ENCODE peak calls at places on chromosomes 5 and 9, in nine cellular contexts. T, L, I, C, N, B, U, V and D are unnamed samples.

GRCh38 chr5:59092758-59093157 is 509.9 kb downstream of the RAB3C start:
- DNase-seq in T (no peak), L (no peak), I (no peak), C (no peak), N (no peak), B (no peak), U (no peak), V (no peak), D (no peak)

GRCh38 chr9:130174920-130175321 is 2.7 kb downstream of the NCS1 start:
- DNase-seq in T (no peak), L (peak; percentile 67), I (no peak), C (no peak), N (no peak), B (no peak), U (no peak), V (no peak), D (no peak)

GRCh38 chr9:135413086-135413375 is 66.6 kb upstream of the PPP1R26 start:
- DNase-seq in T (no peak), L (no peak), I (no peak), C (no peak), N (no peak), B (no peak), U (no peak), V (no peak), D (no peak)

GRCh38 chr5:65906256-65906655 is 20.1 kb upstream of the ERBIN start:
- DNase-seq in T (no peak), L (no peak), I (no peak), C (no peak), N (no peak), B (no peak), U (no peak), V (no peak), D (no peak)

GRCh38 chr9:38067611-38067891 is 1.5 kb downstream of the SHB start:
- DNase-seq in T (peak; percentile 59), L (no peak), I (peak; percentile 64), C (no peak), N (no peak), B (no peak), U (no peak), V (peak; percentile 43), D (no peak)

GRCh38 chr5:80956272-80956671 is 3.9 kb upstream of the RASGRF2 start:
- DNase-seq in T (no peak), L (no peak), I (no peak), C (no peak), N (no peak), B (no peak), U (no peak), V (no peak), D (no peak)

GRCh38 chr9:136618578-136619547 is 43.9 kb upstream of the EGFL7 start:
- DNase-seq in T (no peak), L (no peak), I (no peak), C (no peak), N (no peak), B (no peak), U (no peak), V (peak; percentile 55), D (no peak)

GRCh38 chr5:65157906-65158603 is 323.7 kb downstream of the ADAMTS6 start:
- DNase-seq in T (no peak), L (no peak), I (no peak), C (no peak), N (no peak), B (no peak), U (no peak), V (peak; percentile 37), D (no peak)

GRCh38 chr5:136484808-136485207 is 119.5 kb upstream of the TRPC7 start:
- DNase-seq in T (no peak), L (no peak), I (no peak), C (no peak), N (no peak), B (no peak), U (no peak), V (no peak), D (no peak)
- H3K27me3 ChIP-seq in T (no peaks in the 10 kb centered on the region), L (no peaks in the 10 kb centered on the region), I (no peaks in the 10 kb centered on the region), C (no peaks in the 10 kb centered on the region), N (no peaks in the 10 kb centered on the region), B (no peaks in the 10 kb centered on the region), U (no peaks in the 10 kb centered on the region), V (no peaks in the 10 kb centered on the region), D (no peaks in the 10 kb centered on the region)

GRCh38 chr5:93578813-93579560 is 2.0 kb downstream of the NR2F1-AS1 start:
- DNase-seq in T (peak; percentile 39), L (peak; percentile 78), I (peak; percentile 67), C (peak; percentile 59), N (no peak), B (no peak), U (peak; percentile 64), V (no peak), D (no peak)
- H3K27me3 ChIP-seq in T (no peaks in the 10 kb centered on the region), L (no peaks in the 10 kb centered on the region), I (peaks cover 75% of the 10 kb centered on the region), C (peaks cover 14% of the 10 kb centered on the region), N (peaks cover 56% of the 10 kb centered on the region), B (peaks cover 37% of the 10 kb centered on the region), U (no peaks in the 10 kb centered on the region), V (peaks cover 95% of the 10 kb centered on the region), D (peaks cover 75% of the 10 kb centered on the region)

GRCh38 chr5:67235399-67236110 is 39.0 kb upstream of the CD180 start:
- DNase-seq in T (no peak), L (no peak), I (no peak), C (no peak), N (no peak), B (no peak), U (no peak), V (no peak), D (no peak)
- H3K27me3 ChIP-seq in T (no peaks in the 10 kb centered on the region), L (no peaks in the 10 kb centered on the region), I (no peaks in the 10 kb centered on the region), C (no peaks in the 10 kb centered on the region), N (no peaks in the 10 kb centered on the region), B (no peaks in the 10 kb centered on the region), U (no peaks in the 10 kb centered on the region), V (no peaks in the 10 kb centered on the region), D (no peaks in the 10 kb centered on the region)

GRCh38 chr9:126056312-126057021 is 270.2 kb upstream of the MVB12B start:
- DNase-seq in T (no peak), L (peak; percentile 35), I (no peak), C (no peak), N (no peak), B (no peak), U (no peak), V (no peak), D (no peak)

GRCh38 chr9:126057036-126057435 is 269.6 kb upstream of the MVB12B start:
- DNase-seq in T (no peak), L (peak; percentile 38), I (no peak), C (no peak), N (no peak), B (no peak), U (no peak), V (no peak), D (no peak)

GRCh38 chr9:126058631-126059030 is 268.0 kb upstream of the MVB12B start:
- DNase-seq in T (no peak), L (peak; percentile 13), I (no peak), C (no peak), N (no peak), B (no peak), U (no peak), V (no peak), D (no peak)

GRCh38 chr9:126057461-126057860 is 269.2 kb upstream of the MVB12B start:
- DNase-seq in T (no peak), L (peak; percentile 31), I (no peak), C (no peak), N (no peak), B (no peak), U (no peak), V (no peak), D (no peak)

GRCh38 chr9:126057869-126058467 is 268.7 kb upstream of the MVB12B start:
- DNase-seq in T (no peak), L (peak; percentile 12), I (no peak), C (no peak), N (no peak), B (no peak), U (no peak), V (no peak), D (no peak)
- H3K27me3 ChIP-seq in T (no peaks in the 10 kb centered on the region), L (no peaks in the 10 kb centered on the region), I (no peaks in the 10 kb centered on the region), C (peaks cover 63% of the 10 kb centered on the region), N (no peaks in the 10 kb centered on the region), B (peaks cover 3% of the 10 kb centered on the region), U (peaks cover 9% of the 10 kb centered on the region), V (peaks cover 19% of the 10 kb centered on the region), D (no peaks in the 10 kb centered on the region)

GRCh38 chr5:1878050-1878849 is 4.5 kb downstream of the IRX4 start:
- DNase-seq in T (no peak), L (no peak), I (peak; percentile 74), C (no peak), N (no peak), B (no peak), U (no peak), V (no peak), D (no peak)
- H3K27me3 ChIP-seq in T (no peaks in the 10 kb centered on the region), L (peaks cover 2% of the 10 kb centered on the region), I (peaks cover 76% of the 10 kb centered on the region), C (peaks cover 100% of the 10 kb centered on the region), N (peaks cover 29% of the 10 kb centered on the region), B (peaks cover 17% of the 10 kb centered on the region), U (peaks cover 98% of the 10 kb centered on the region), V (peaks cover 100% of the 10 kb centered on the region), D (peaks cover 72% of the 10 kb centered on the region)

GRCh38 chr5:176530983-176531901 is 6.0 kb downstream of the RNF44 start:
- DNase-seq in T (no peak), L (peak; percentile 52), I (no peak), C (no peak), N (no peak), B (no peak), U (peak; percentile 92), V (no peak), D (no peak)
- H3K27me3 ChIP-seq in T (no peaks in the 10 kb centered on the region), L (no peaks in the 10 kb centered on the region), I (no peaks in the 10 kb centered on the region), C (no peaks in the 10 kb centered on the region), N (no peaks in the 10 kb centered on the region), B (no peaks in the 10 kb centered on the region), U (no peaks in the 10 kb centered on the region), V (no peaks in the 10 kb centered on the region), D (no peaks in the 10 kb centered on the region)

GRCh38 chr9:68841292-68842052 is 136.4 kb downstream of the PIP5K1B start:
- DNase-seq in T (no peak), L (no peak), I (no peak), C (no peak), N (no peak), B (no peak), U (no peak), V (no peak), D (no peak)
- H3K27me3 ChIP-seq in T (no peaks in the 10 kb centered on the region), L (no peaks in the 10 kb centered on the region), I (no peaks in the 10 kb centered on the region), C (no peaks in the 10 kb centered on the region), N (no peaks in the 10 kb centered on the region), B (no peaks in the 10 kb centered on the region), U (no peaks in the 10 kb centered on the region), V (no peaks in the 10 kb centered on the region), D (no peaks in the 10 kb centered on the region)